ENCODE peak calls at places on chromosome 10, in seven cellular contexts. R is HepG2, T is AG10803, S is fibroblast of lung, N is endothelial cell of umbilical vein, Q is lower leg skin, W is endodermal cell. G is an unnamed sample.

GRCh38 chr10:6033954-6034353 is 28.2 kb downstream of the IL2RA start:
- DNase-seq in W (peak), N (no peak), S (peak), T (peak), Q (peak), R (no peak), G (no peak)

GRCh38 chr10:72697711-72698110 is 5.8 kb downstream of the MCU start:
- DNase-seq in T (peak), S (no peak), R (no peak), Q (no peak), N (no peak), W (no peak), G (no peak)

GRCh38 chr10:8468477-8468876 is 414.0 kb downstream of the GATA3 start:
- DNase-seq in Q (no peak), R (no peak), T (no peak), W (no peak), S (no peak), N (no peak), G (no peak)

GRCh38 chr10:42976353-42977031 is 100.4 kb upstream of the RET start:
- DNase-seq in W (no peak), Q (peak), N (no peak), R (no peak), T (no peak), S (no peak), G (no peak)

GRCh38 chr10:125038637-125039036 is 96.7 kb downstream of the ZRANB1 start:
- DNase-seq in Q (no peak), N (no peak), R (peak), S (no peak), W (peak), T (peak), G (no peak)

GRCh38 chr10:33006342-33006887 is 48.4 kb upstream of the ITGB1 start:
- DNase-seq in W (no peak), N (no peak), S (no peak), T (no peak), Q (no peak), R (no peak), G (no peak)

GRCh38 chr10:79400567-79401004 is 44.8 kb downstream of the ZCCHC24 start:
- DNase-seq in R (peak), Q (no peak), T (no peak), W (peak), N (no peak), S (no peak), G (no peak)

GRCh38 chr10:90136731-90137316 is 435.4 kb downstream of the KIF20B start:
- DNase-seq in N (no peak), T (no peak), S (peak), W (peak), Q (no peak), R (no peak), G (no peak)

GRCh38 chr10:132277311-132277741 is 30.4 kb downstream of the STK32C start:
- DNase-seq in W (no peak), T (no peak), R (no peak), N (no peak), S (no peak), Q (no peak), G (no peak)

GRCh38 chr10:100186253-100186780 is 488 bp upstream of the ERLIN1 start:
- DNase-seq in S (peak), Q (peak), R (no peak), T (peak), N (no peak), W (no peak), G (no peak)

GRCh38 chr10:116627386-116627933 is 6.7 kb downstream of the PNLIPRP2 start:
- DNase-seq in N (no peak), R (peak), Q (no peak), W (peak), T (no peak), S (no peak), G (no peak)

DNA sequence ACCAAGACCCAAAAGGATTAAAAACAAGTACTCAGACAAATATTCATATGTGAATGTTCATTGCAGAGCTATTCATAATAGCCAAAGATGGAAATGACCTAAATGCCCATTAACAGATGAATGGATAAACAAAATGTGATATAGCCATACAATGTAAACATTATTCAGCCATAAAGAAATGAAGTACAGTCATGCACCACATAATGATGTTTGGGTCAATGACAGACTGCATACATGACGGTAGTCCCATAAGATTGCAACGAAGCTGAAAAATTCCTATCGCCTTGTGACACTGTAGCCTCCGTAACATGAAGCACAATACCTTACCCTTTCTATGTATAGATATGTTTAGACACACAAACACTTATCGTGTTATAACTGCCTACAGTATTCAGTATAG is 97.9 kb downstream of the ABLIM1 start:
- DNase-seq in S (no peak), Q (no peak), N (no peak), W (no peak), T (no peak), R (no peak), G (no peak)
- H3K4me3 ChIP-seq in S (no peak), Q (no peak), N (no peak), W (no peak), T (no peak), R (no peak), G (no peak)

DNA sequence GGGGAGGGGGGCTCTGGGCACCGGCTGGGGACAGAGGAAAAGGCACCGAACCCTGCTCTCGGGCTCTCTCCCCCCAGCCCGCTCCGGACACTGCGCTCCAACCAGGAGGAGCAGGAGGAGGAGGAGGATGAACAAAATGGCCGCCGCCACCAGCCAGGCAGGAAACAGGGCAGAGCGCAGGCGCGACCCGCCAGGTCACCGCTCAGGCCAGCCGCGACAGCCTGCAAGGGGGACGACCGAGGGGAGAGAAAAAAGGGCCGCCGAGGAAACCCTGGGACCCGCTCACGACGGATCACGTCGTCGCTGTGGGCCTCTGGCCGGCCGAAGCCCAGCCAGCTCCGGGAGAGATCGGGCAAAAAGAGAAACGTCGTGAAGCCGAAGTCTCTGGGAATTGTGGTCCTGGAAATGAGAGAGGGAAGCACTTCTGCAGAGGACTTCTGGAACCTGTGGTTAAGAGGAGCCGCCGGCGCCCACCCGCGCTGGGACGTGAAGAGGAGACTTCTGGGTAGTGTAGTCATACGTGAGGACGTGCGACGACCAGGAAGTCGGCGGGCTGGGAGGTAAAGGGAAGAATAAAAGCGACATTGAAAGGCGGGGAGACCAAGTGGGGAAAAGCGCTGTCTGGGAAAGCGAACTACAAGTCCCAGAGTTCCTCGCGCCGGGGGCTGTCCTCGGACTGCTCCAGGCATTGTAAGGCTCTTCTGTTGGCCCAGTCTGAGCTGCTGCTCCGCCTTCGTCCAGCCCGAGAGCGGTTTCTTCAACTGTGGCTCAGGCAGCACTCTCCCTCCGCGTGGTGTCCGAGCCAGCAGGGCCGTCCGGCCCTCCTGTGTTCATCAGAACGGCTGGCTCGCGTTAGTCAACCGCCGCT is at the start of gene TIAL1:
- DNase-seq in N (peak), R (peak), W (peak), S (peak), Q (peak), T (peak), G (no peak)
- TF ChIP-seq CTCF in N (no peak), R (peak), W (no peak), S (no peak), Q (no peak), T (no peak), G (no peak)

DNA sequence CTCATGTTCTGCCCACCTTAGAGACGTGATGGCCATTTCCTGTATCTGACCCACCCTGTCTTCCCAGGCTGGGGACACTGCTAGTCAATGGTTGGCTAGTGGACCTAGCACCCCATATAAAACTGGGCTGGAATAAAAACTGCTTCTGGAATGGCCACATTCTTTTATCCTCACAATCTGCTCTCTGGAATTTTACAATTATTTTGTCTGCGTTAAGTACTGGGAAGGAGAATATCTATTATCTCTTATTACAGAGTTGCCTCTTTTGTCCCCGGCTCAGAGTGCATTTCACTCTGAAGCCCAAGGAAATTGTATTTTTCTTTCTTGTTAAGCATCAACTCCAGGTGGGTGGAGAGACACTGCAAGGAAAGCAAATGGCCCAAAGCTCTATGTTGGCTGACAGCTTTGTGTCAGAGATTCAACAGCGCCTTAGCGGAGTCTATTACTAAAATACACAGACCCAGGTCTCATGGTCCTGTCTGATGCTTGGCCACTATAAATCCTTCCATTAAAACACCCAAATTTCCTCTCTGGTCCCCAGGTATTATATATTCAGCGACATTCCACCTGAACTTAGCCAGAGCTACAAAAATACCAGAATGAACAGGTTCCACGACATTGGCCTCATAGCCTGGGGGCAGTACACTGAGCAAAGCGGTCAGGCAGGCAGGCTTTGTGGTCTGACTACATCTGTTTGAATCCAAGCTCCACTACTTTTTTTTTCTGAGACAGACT is 121.7 kb downstream of the PRPF18 start:
- DNase-seq in W (peak), R (no peak), S (no peak), N (no peak), T (no peak), Q (no peak), G (no peak)
- H3K4me3 ChIP-seq in W (peak), R (peak), S (peak), N (no peak), T (peak), Q (no peak), G (peak)

DNA sequence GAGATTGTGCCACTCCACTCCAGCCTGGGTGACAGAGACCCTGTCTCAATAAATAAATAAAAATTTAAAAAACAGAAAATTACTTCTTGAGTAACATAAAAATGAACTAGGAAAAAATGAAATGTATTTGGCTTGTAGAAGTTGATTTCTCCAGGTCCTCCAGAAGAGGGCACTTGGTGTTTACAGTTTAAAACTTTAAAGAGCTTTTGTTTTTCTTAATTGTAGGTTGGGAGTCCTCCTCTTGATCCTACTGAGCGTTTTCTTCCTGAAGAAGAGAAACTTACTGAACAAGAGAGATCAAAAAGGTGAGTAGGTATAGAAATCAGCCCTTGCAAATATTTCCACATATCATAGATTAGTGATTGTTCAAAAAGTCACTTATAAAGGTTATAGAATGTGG is 16.2 kb downstream of the KIFBP start:
- DNase-seq in S (peak), T (peak), W (no peak), R (peak), Q (no peak), N (peak), G (no peak)
- TF ChIP-seq CTCF in S (peak), T (peak), W (peak), R (peak), Q (no peak), N (peak), G (peak)

GRCh38 chr10:15725603-15726002 is 5.9 kb upstream of the ITGA8 start:
- DNase-seq in W (peak), N (peak), Q (no peak), S (peak), T (peak), R (peak), G (no peak)
- H3K4me3 ChIP-seq in W (no peak), N (no peak), Q (no peak), S (no peak), T (no peak), R (no peak), G (no peak)

G was measured in vagina.